ENCODE peak calls at places on chromosomes 2 and 18, in five cellular contexts. R is gastrocnemius medialis; H is CD8-positive, alpha-beta T cell; N is neural crest cell; P is fibroblast of mammary gland. W is an unnamed sample.

GRCh38 chr2:65316072-65316471 is 88.4 kb downstream of the ACTR2 start:
- DNase-seq in H (no peak), R (peak; percentile 60), N (no peak), P (peak; percentile 67), W (peak; percentile 51)

GRCh38 chr2:1136071-1136470 is 185.4 kb downstream of the SNTG2 start:
- DNase-seq in N (no peak), R (no peak), H (no peak), P (peak; percentile 3), W (no peak)

GRCh38 chr2:120914839-120915521 is 179.3 kb downstream of the GLI2 start:
- DNase-seq in N (no peak), H (no peak), R (peak; percentile 91), P (peak; percentile 86), W (peak; percentile 96)

GRCh38 chr2:150909613-150910012 is 352.1 kb downstream of the RBM43 start:
- DNase-seq in H (no peak), N (no peak), R (no peak), P (no peak), W (no peak)

GRCh38 chr2:64367444-64367843 is 86.5 kb upstream of the LGALSL start:
- DNase-seq in P (no peak), N (no peak), R (no peak), H (no peak), W (no peak)

GRCh38 chr2:42906557-42907380 is 114.4 kb upstream of the HAAO start:
- DNase-seq in R (no peak), H (no peak), N (no peak), P (no peak), W (peak; percentile 94)

GRCh38 chr2:223914349-223914748 is 30.8 kb downstream of the WDFY1 start:
- DNase-seq in N (no peak), H (no peak), R (no peak), P (no peak), W (no peak)

GRCh38 chr18:6155707-6156106 is 259.0 kb downstream of the L3MBTL4 start:
- DNase-seq in H (no peak), N (no peak), R (no peak), P (no peak), W (no peak)

GRCh38 chr2:212995920-212996319 is 155.5 kb downstream of the IKZF2 start:
- DNase-seq in H (no peak), N (no peak), R (no peak), P (peak; percentile 75), W (no peak)

GRCh38 chr2:205590759-205591158 is 91.5 kb upstream of the NRP2 start:
- DNase-seq in P (peak; percentile 67), N (no peak), H (no peak), R (no peak), W (no peak)

GRCh38 chr2:201433389-201433995 is 17.8 kb downstream of the TRAK2 start:
- DNase-seq in H (no peak), N (no peak), R (no peak), P (no peak), W (no peak)

GRCh38 chr18:59570101-59570875 is 126.9 kb downstream of the CCBE1 start:
- DNase-seq in H (no peak), R (no peak), N (peak; percentile 12), P (no peak), W (no peak)

GRCh38 chr18:80159713-80160636 is 50.9 kb downstream of the ADNP2 start:
- DNase-seq in N (no peak), H (no peak), R (no peak), P (no peak), W (no peak)
- TF ChIP-seq CTCF in N (no peak), H (peak; percentile 66), R (no peak), P (no peak), W (peak; percentile 29)

GRCh38 chr2:235135195-235135965 is 183.6 kb downstream of the SH3BP4 start:
- DNase-seq in N (no peak), R (no peak), H (no peak), P (no peak), W (no peak)
- TF ChIP-seq CTCF in N (no peak), R (no peak), H (no peak), P (no peak), W (no peak)

DNA sequence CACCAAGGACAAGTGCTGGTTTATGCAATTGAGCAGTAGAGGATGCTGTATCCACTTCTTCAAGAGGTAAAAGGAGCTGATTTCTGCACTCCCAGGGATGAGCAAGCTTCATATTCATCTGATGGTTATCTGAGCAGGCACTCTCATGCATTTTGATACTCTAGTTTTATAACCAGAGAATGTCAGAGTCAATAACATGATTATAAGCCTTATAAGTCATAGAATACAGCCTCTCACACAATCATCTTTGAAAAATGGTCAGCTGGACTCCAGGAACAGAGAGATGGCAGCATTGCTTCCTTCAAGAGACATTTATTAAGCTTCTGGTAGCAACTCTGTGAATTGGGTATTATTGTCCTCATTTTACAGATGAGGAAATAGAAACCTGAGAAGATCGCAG is 167.1 kb downstream of the SLC8A1 start:
- DNase-seq in P (peak; percentile 34), H (no peak), R (no peak), N (no peak), W (no peak)
- TF ChIP-seq CTCF in P (peak; percentile 15), H (no peak), R (no peak), N (no peak), W (peak; percentile 53)

DNA sequence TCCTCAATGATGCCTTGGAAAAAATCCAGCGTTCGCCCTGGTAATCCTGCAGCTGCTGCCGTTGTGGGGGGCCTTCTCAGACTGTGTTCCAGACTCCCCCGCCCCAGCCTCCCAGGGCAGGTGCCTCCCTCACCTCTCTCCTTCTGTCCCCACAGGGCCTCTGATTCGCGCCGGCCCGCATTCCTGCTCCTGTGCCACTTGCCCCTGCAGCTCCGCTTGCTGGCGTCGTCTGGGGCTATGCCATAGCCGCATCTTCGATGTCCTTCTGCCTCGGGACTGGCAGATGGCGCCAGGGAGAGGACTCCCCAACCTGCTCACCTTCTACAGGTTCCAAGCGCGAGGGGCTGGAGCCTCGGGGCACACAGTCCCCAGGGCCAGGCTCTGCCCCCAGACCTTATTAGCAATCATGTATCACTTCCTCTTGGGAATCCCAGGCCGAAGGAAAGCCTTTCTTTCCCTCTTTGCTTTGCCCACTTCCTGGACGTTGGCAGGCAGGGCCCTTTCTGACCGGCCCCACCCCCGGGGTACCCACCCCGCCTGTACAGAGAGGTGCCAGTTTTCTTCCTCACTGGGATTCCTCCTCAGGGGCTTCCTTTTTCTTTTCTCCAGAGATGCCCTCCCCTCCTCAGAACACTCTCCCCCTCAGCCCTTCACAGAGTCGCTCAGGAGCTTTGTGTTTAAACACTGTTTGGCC is 4.4 kb downstream of the SPATA3 start:
- DNase-seq in R (no peak), P (no peak), H (no peak), N (no peak), W (no peak)
- TF ChIP-seq CTCF in R (no peak), P (no peak), H (no peak), N (no peak), W (no peak)

GRCh38 chr18:76981388-76981968 is 151.1 kb downstream of the MBP start:
- DNase-seq in R (no peak), P (no peak), N (no peak), H (no peak), W (no peak)
- TF ChIP-seq CTCF in R (no peak), P (no peak), N (no peak), H (no peak), W (no peak)

GRCh38 chr2:20092901-20093235 is 41.4 kb upstream of the LAPTM4A start:
- DNase-seq in P (no peak), H (no peak), N (no peak), R (no peak), W (no peak)

GRCh38 chr2:20094142-20094792 is 42.8 kb upstream of the LAPTM4A start:
- DNase-seq in P (peak; percentile 45), N (no peak), H (no peak), R (no peak), W (no peak)

GRCh38 chr2:20091305-20091991 is 40.0 kb upstream of the LAPTM4A start:
- DNase-seq in H (no peak), R (peak; percentile 84), N (no peak), P (peak; percentile 97), W (peak; percentile 86)

GRCh38 chr2:20093263-20094141 is 42.1 kb upstream of the LAPTM4A start:
- DNase-seq in R (peak; percentile 64), N (peak; percentile 34), P (peak; percentile 85), H (no peak), W (no peak)

GRCh38 chr2:20092226-20092900 is 40.9 kb upstream of the LAPTM4A start:
- DNase-seq in H (no peak), N (no peak), R (no peak), P (no peak), W (no peak)
- TF ChIP-seq CTCF in H (no peak), N (no peak), R (no peak), P (no peak), W (no peak)

W was measured in tibial artery.